ENCODE peak calls at places on chromosomes 3 and 15, in nine cellular contexts. One of them, this sample, is unnamed.

GRCh38 chr15:91186892-91187644 is 87.0 kb downstream of the SV2B start:
- DNase-seq in fibroblast of lung: peak
- DNase-seq in AG04450: no peak
- DNase-seq in Calu3: peak
- DNase-seq in cardiac fibroblast: peak
- DNase-seq in right lobe of liver: no peak
- DNase-seq in choroid plexus epithelial cell: peak
- DNase-seq in astrocyte: peak
- DNase-seq in endothelial cell: peak
- DNase-seq in this sample: no peak

GRCh38 chr3:64612082-64612860 is 75.5 kb downstream of the ADAMTS9 start:
- DNase-seq in Calu3: no peak
- DNase-seq in AG04450: no peak
- DNase-seq in choroid plexus epithelial cell: peak
- DNase-seq in fibroblast of lung: peak
- DNase-seq in right lobe of liver: no peak
- DNase-seq in astrocyte: peak
- DNase-seq in endothelial cell: no peak
- DNase-seq in cardiac fibroblast: peak
- DNase-seq in this sample: no peak

GRCh38 chr3:136602818-136603217 is 149.4 kb downstream of the STAG1 start:
- DNase-seq in fibroblast of lung: no peak
- DNase-seq in Calu3: no peak
- DNase-seq in endothelial cell: no peak
- DNase-seq in astrocyte: no peak
- DNase-seq in cardiac fibroblast: no peak
- DNase-seq in AG04450: no peak
- DNase-seq in right lobe of liver: no peak
- DNase-seq in choroid plexus epithelial cell: no peak
- DNase-seq in this sample: no peak

GRCh38 chr3:55795296-55795695 is 308.2 kb upstream of the WNT5A start:
- DNase-seq in endothelial cell: no peak
- DNase-seq in fibroblast of lung: no peak
- DNase-seq in cardiac fibroblast: no peak
- DNase-seq in right lobe of liver: no peak
- DNase-seq in choroid plexus epithelial cell: no peak
- DNase-seq in astrocyte: no peak
- DNase-seq in Calu3: no peak
- DNase-seq in AG04450: no peak
- DNase-seq in this sample: no peak

GRCh38 chr3:78993375-78993774 is 774.4 kb downstream of the ROBO1 start:
- DNase-seq in choroid plexus epithelial cell: no peak
- DNase-seq in right lobe of liver: no peak
- DNase-seq in fibroblast of lung: no peak
- DNase-seq in Calu3: no peak
- DNase-seq in AG04450: no peak
- DNase-seq in endothelial cell: no peak
- DNase-seq in astrocyte: no peak
- DNase-seq in cardiac fibroblast: no peak
- DNase-seq in this sample: no peak

GRCh38 chr3:126984391-126985142 is 1.7 kb downstream of the PLXNA1 start:
- DNase-seq in endothelial cell: no peak
- DNase-seq in cardiac fibroblast: no peak
- DNase-seq in right lobe of liver: no peak
- DNase-seq in Calu3: no peak
- DNase-seq in choroid plexus epithelial cell: no peak
- DNase-seq in astrocyte: no peak
- DNase-seq in fibroblast of lung: no peak
- DNase-seq in AG04450: no peak
- DNase-seq in this sample: no peak

GRCh38 chr15:79132770-79133169 is 42.2 kb upstream of the RASGRF1 start:
- DNase-seq in Calu3: no peak
- DNase-seq in cardiac fibroblast: no peak
- DNase-seq in choroid plexus epithelial cell: no peak
- DNase-seq in AG04450: no peak
- DNase-seq in astrocyte: no peak
- DNase-seq in endothelial cell: no peak
- DNase-seq in right lobe of liver: no peak
- DNase-seq in fibroblast of lung: no peak
- DNase-seq in this sample: no peak

GRCh38 chr3:52053307-52054304 is 2.8 kb downstream of the DUSP7 start:
- DNase-seq in astrocyte: no peak
- DNase-seq in AG04450: no peak
- DNase-seq in fibroblast of lung: no peak
- DNase-seq in choroid plexus epithelial cell: peak
- DNase-seq in right lobe of liver: no peak
- DNase-seq in cardiac fibroblast: peak
- DNase-seq in endothelial cell: peak
- DNase-seq in Calu3: no peak
- DNase-seq in this sample: no peak

GRCh38 chr3:49757197-49757596 is 29.1 kb downstream of the IP6K1 start:
- DNase-seq in right lobe of liver: no peak
- DNase-seq in endothelial cell: no peak
- DNase-seq in fibroblast of lung: no peak
- DNase-seq in Calu3: no peak
- DNase-seq in astrocyte: no peak
- DNase-seq in cardiac fibroblast: no peak
- DNase-seq in choroid plexus epithelial cell: no peak
- DNase-seq in AG04450: no peak
- DNase-seq in this sample: no peak

GRCh38 chr3:1766384-1766783 is 332.3 kb upstream of the CNTN4 start:
- DNase-seq in fibroblast of lung: no peak
- DNase-seq in cardiac fibroblast: no peak
- DNase-seq in Calu3: no peak
- DNase-seq in endothelial cell: no peak
- DNase-seq in right lobe of liver: no peak
- DNase-seq in astrocyte: no peak
- DNase-seq in AG04450: no peak
- DNase-seq in choroid plexus epithelial cell: no peak
- DNase-seq in this sample: no peak

GRCh38 chr3:53211704-53212702 is 43.8 kb downstream of the TKT start:
- DNase-seq in AG04450: no peak
- DNase-seq in Calu3: no peak
- DNase-seq in endothelial cell: no peak
- DNase-seq in right lobe of liver: no peak
- DNase-seq in cardiac fibroblast: no peak
- DNase-seq in fibroblast of lung: no peak
- DNase-seq in astrocyte: no peak
- DNase-seq in choroid plexus epithelial cell: no peak
- DNase-seq in this sample: no peak

GRCh38 chr15:93943607-93944006 is 287.8 kb upstream of the MCTP2 start:
- DNase-seq in cardiac fibroblast: peak
- DNase-seq in fibroblast of lung: no peak
- DNase-seq in AG04450: no peak
- DNase-seq in endothelial cell: no peak
- DNase-seq in right lobe of liver: no peak
- DNase-seq in Calu3: no peak
- DNase-seq in choroid plexus epithelial cell: no peak
- DNase-seq in astrocyte: peak
- DNase-seq in this sample: no peak

GRCh38 chr15:37061996-37062395 is 38.4 kb downstream of the MEIS2 start:
- DNase-seq in cardiac fibroblast: no peak
- DNase-seq in Calu3: peak
- DNase-seq in choroid plexus epithelial cell: no peak
- DNase-seq in right lobe of liver: no peak
- DNase-seq in AG04450: no peak
- DNase-seq in astrocyte: no peak
- DNase-seq in fibroblast of lung: no peak
- DNase-seq in endothelial cell: no peak
- DNase-seq in this sample: no peak

GRCh38 chr3:13484861-13485590 is 4.9 kb downstream of the HDAC11 start:
- DNase-seq in endothelial cell: no peak
- DNase-seq in cardiac fibroblast: peak
- DNase-seq in AG04450: no peak
- DNase-seq in Calu3: peak
- DNase-seq in choroid plexus epithelial cell: peak
- DNase-seq in fibroblast of lung: peak
- DNase-seq in astrocyte: peak
- DNase-seq in right lobe of liver: peak
- DNase-seq in this sample: peak

GRCh38 chr3:94004301-94004910 is 24.0 kb downstream of the STX19 start:
- DNase-seq in choroid plexus epithelial cell: peak
- DNase-seq in cardiac fibroblast: peak
- DNase-seq in right lobe of liver: no peak
- DNase-seq in Calu3: no peak
- DNase-seq in AG04450: peak
- DNase-seq in fibroblast of lung: peak
- DNase-seq in endothelial cell: no peak
- DNase-seq in astrocyte: peak
- DNase-seq in this sample: no peak

GRCh38 chr15:36590838-36591237 is 11.4 kb downstream of the CDIN1 start:
- DNase-seq in endothelial cell: no peak
- DNase-seq in AG04450: peak
- DNase-seq in right lobe of liver: no peak
- DNase-seq in fibroblast of lung: peak
- DNase-seq in Calu3: no peak
- DNase-seq in astrocyte: peak
- DNase-seq in cardiac fibroblast: peak
- DNase-seq in choroid plexus epithelial cell: peak
- DNase-seq in this sample: no peak

GRCh38 chr3:27596334-27596841 is 112.2 kb upstream of the SLC4A7 start:
- DNase-seq in choroid plexus epithelial cell: peak
- DNase-seq in astrocyte: peak
- DNase-seq in right lobe of liver: no peak
- DNase-seq in AG04450: no peak
- DNase-seq in cardiac fibroblast: peak
- DNase-seq in fibroblast of lung: peak
- DNase-seq in Calu3: peak
- DNase-seq in endothelial cell: no peak
- DNase-seq in this sample: no peak

GRCh38 chr3:41041457-41041856 is 157.8 kb upstream of the CTNNB1 start:
- DNase-seq in AG04450: no peak
- DNase-seq in choroid plexus epithelial cell: no peak
- DNase-seq in fibroblast of lung: no peak
- DNase-seq in cardiac fibroblast: no peak
- DNase-seq in Calu3: no peak
- DNase-seq in right lobe of liver: no peak
- DNase-seq in astrocyte: no peak
- DNase-seq in endothelial cell: no peak
- DNase-seq in this sample: no peak

GRCh38 chr3:143736205-143736604 is 112.1 kb downstream of the SLC9A9 start:
- DNase-seq in AG04450: no peak
- DNase-seq in fibroblast of lung: no peak
- DNase-seq in cardiac fibroblast: peak
- DNase-seq in astrocyte: no peak
- DNase-seq in choroid plexus epithelial cell: no peak
- DNase-seq in right lobe of liver: no peak
- DNase-seq in endothelial cell: no peak
- DNase-seq in Calu3: no peak
- DNase-seq in this sample: no peak

DNA sequence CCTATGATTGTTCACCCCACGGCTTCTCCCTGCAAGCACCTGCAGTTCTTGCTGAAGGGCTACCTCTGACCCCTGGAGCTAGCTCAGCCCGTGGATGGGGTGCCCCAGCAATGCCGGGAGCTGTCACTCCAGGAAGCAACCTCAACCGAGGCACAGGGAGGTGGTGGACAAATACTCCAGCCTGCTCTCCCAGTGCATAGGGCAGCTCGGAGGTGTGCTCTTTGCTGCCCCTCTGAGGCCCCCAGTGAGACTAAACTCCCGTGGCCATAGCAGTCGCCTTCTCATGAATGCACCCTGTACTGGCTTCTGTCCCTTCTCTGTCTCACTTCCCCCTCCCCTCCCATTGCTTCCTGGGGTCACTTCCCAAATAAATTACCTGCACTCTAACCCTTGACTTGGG is 48.5 kb downstream of the LINGO1 start:
- DNase-seq in choroid plexus epithelial cell: no peak
- DNase-seq in AG04450: no peak
- DNase-seq in endothelial cell: peak
- DNase-seq in fibroblast of lung: no peak
- DNase-seq in cardiac fibroblast: no peak
- DNase-seq in Calu3: peak
- DNase-seq in right lobe of liver: no peak
- DNase-seq in astrocyte: no peak
- DNase-seq in this sample: no peak
- TF ChIP-seq CTCF in choroid plexus epithelial cell: peak
- TF ChIP-seq CTCF in AG04450: peak
- TF ChIP-seq CTCF in endothelial cell: no peak
- TF ChIP-seq CTCF in fibroblast of lung: peak
- TF ChIP-seq CTCF in cardiac fibroblast: no peak
- TF ChIP-seq CTCF in Calu3: peak
- TF ChIP-seq CTCF in right lobe of liver: no peak
- TF ChIP-seq CTCF in astrocyte: no peak
- TF ChIP-seq CTCF in this sample: peak

GRCh38 chr15:58548308-58549012 is 116.7 kb downstream of the LIPC start:
- DNase-seq in cardiac fibroblast: no peak
- DNase-seq in AG04450: no peak
- DNase-seq in Calu3: no peak
- DNase-seq in choroid plexus epithelial cell: no peak
- DNase-seq in astrocyte: no peak
- DNase-seq in endothelial cell: no peak
- DNase-seq in fibroblast of lung: no peak
- DNase-seq in right lobe of liver: no peak
- DNase-seq in this sample: no peak
- TF ChIP-seq CTCF in cardiac fibroblast: no peak
- TF ChIP-seq CTCF in AG04450: no peak
- TF ChIP-seq CTCF in Calu3: no peak
- TF ChIP-seq CTCF in choroid plexus epithelial cell: no peak
- TF ChIP-seq CTCF in astrocyte: no peak
- TF ChIP-seq CTCF in endothelial cell: no peak
- TF ChIP-seq CTCF in fibroblast of lung: no peak
- TF ChIP-seq CTCF in right lobe of liver: no peak
- TF ChIP-seq CTCF in this sample: no peak

DNA sequence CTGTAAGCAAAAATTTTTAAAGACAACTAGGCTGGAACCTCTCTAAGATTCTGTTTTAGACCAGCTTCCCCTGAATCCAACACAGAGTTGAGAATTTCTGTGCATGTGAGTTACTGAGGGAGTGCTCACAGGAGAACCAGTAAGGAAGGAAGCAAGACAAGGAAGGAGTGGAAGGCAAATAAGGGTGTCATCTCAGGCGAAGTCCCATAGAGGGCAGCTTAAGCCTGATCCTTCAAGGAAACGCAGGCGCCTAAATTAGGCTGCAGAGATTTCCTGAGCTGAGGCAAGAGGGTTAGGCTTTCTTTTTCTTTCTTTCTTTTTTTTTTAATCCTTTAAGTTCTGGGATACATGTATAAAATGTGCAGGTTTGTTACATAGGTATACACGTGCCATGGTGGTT is 36.2 kb upstream of the COL6A6 start:
- DNase-seq in right lobe of liver: no peak
- DNase-seq in AG04450: peak
- DNase-seq in fibroblast of lung: peak
- DNase-seq in astrocyte: peak
- DNase-seq in Calu3: peak
- DNase-seq in choroid plexus epithelial cell: peak
- DNase-seq in endothelial cell: peak
- DNase-seq in cardiac fibroblast: peak
- DNase-seq in this sample: no peak
- TF ChIP-seq CTCF in right lobe of liver: no peak
- TF ChIP-seq CTCF in AG04450: peak
- TF ChIP-seq CTCF in fibroblast of lung: peak
- TF ChIP-seq CTCF in astrocyte: peak
- TF ChIP-seq CTCF in Calu3: peak
- TF ChIP-seq CTCF in choroid plexus epithelial cell: peak
- TF ChIP-seq CTCF in endothelial cell: peak
- TF ChIP-seq CTCF in cardiac fibroblast: peak
- TF ChIP-seq CTCF in this sample: peak

DNA sequence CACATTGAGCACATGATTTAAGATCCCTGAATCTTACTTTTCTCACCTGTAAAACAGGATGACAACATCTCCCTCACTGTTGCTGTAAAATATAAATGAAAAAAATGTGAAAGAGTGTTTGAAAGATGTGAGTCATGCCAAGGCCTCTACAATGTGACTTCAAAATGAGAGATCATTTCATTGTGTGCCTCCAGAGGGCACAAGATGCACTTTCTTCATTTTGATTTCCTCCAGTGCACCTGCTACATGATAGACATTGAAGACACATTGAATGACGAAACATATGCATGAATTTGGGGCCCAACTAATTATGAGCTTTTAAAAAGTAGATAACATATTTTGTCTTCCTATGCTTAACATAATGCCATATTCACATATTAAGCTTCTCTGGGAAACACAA is 170.3 kb downstream of the MOBP start:
- DNase-seq in cardiac fibroblast: peak
- DNase-seq in choroid plexus epithelial cell: peak
- DNase-seq in endothelial cell: no peak
- DNase-seq in Calu3: peak
- DNase-seq in right lobe of liver: no peak
- DNase-seq in AG04450: no peak
- DNase-seq in astrocyte: peak
- DNase-seq in fibroblast of lung: peak
- DNase-seq in this sample: no peak
- TF ChIP-seq CTCF in cardiac fibroblast: peak
- TF ChIP-seq CTCF in choroid plexus epithelial cell: peak
- TF ChIP-seq CTCF in endothelial cell: no peak
- TF ChIP-seq CTCF in Calu3: no peak
- TF ChIP-seq CTCF in right lobe of liver: no peak
- TF ChIP-seq CTCF in AG04450: peak
- TF ChIP-seq CTCF in astrocyte: peak
- TF ChIP-seq CTCF in fibroblast of lung: peak
- TF ChIP-seq CTCF in this sample: peak